ENCODE peak calls at places on chromosomes 3 and 15, in five cellular contexts. V is brain microvascular endothelial cell, F is uterus, Y is epithelial cell of esophagus, U is kidney glomerular epithelial cell. S is an unnamed sample.

GRCh38 chr15:68252925-68253534 is 23.5 kb upstream of the CLN6 start:
- DNase-seq in Y (peak; percentile 88), F (no peak), U (peak; percentile 77), V (peak; percentile 74), S (no peak)

GRCh38 chr15:67743558-67743957 is 81.8 kb upstream of the SKOR1 start:
- DNase-seq in U (no peak), V (no peak), Y (no peak), F (no peak), S (no peak)

GRCh38 chr3:60025071-60026055 is 975.5 kb upstream of the CFAP20DC start:
- DNase-seq in U (peak; percentile 30), V (peak; percentile 4), F (no peak), Y (no peak), S (no peak)

GRCh38 chr15:92531406-92531805 is 124.2 kb downstream of the FAM174B start:
- DNase-seq in Y (no peak), F (no peak), U (no peak), V (no peak), S (no peak)

GRCh38 chr3:184696643-184697042 is 15.2 kb downstream of the MAGEF1 start:
- DNase-seq in F (no peak), U (no peak), V (no peak), Y (peak; percentile 72), S (no peak)

GRCh38 chr15:48373855-48374421 is 42.7 kb downstream of the DUT start:
- DNase-seq in V (peak; percentile 89), F (peak; percentile 42), Y (peak; percentile 82), U (peak; percentile 59), S (peak; percentile 32)

GRCh38 chr15:85479071-85479647 is 98.8 kb downstream of the AKAP13 start:
- DNase-seq in V (peak; percentile 60), Y (no peak), U (peak; percentile 33), F (no peak), S (no peak)

GRCh38 chr3:114290911-114291901 is 2.6 kb upstream of the TIGIT start:
- DNase-seq in V (peak; percentile 31), Y (peak; percentile 39), U (peak; percentile 4), F (peak; percentile 41), S (peak; percentile 27)

GRCh38 chr15:76321602-76322001 is 10.3 kb upstream of the ETFA start:
- DNase-seq in U (no peak), Y (no peak), V (no peak), F (no peak), S (no peak)

GRCh38 chr3:124701687-124702086 is 28.6 kb upstream of the UMPS start:
- DNase-seq in Y (no peak), U (peak; percentile 88), F (no peak), V (peak; percentile 61), S (no peak)

GRCh38 chr15:36632196-36632595 is 52.8 kb downstream of the CDIN1 start:
- DNase-seq in V (peak; percentile 29), F (no peak), U (peak; percentile 75), Y (peak; percentile 84), S (no peak)

GRCh38 chr15:36108539-36108938 is 470.9 kb upstream of the CDIN1 start:
- DNase-seq in V (no peak), U (no peak), Y (no peak), F (no peak), S (no peak)

GRCh38 chr3:141367038-141367730 is 1.1 kb upstream of the ZBTB38 start:
- DNase-seq in F (peak; percentile 33), U (peak; percentile 68), Y (peak; percentile 99), V (peak; percentile 100), S (peak; percentile 85)

GRCh38 chr3:45319231-45320085 is 68.9 kb upstream of the LARS2 start:
- DNase-seq in U (no peak), Y (no peak), V (no peak), F (no peak), S (no peak)

GRCh38 chr15:66948294-66948693 is 117.1 kb upstream of the SMAD3 start:
- DNase-seq in U (no peak), F (no peak), Y (peak; percentile 41), V (peak; percentile 51), S (no peak)

GRCh38 chr3:26712211-26713026 is 89.8 kb downstream of the LRRC3B start:
- DNase-seq in V (peak; percentile 4), Y (peak; percentile 50), F (no peak), U (peak; percentile 42), S (no peak)

GRCh38 chr3:66693461-66693912 is 192.7 kb upstream of the LRIG1 start:
- DNase-seq in Y (peak; percentile 17), F (peak; percentile 31), U (no peak), V (peak; percentile 19), S (peak; percentile 58)

GRCh38 chr15:26287381-26287780 is 424.3 kb upstream of the ATP10A start:
- DNase-seq in Y (no peak), U (no peak), F (no peak), V (no peak), S (no peak)

GRCh38 chr15:71547066-71547465 is 263.3 kb upstream of the NR2E3 start:
- DNase-seq in F (peak; percentile 30), V (no peak), U (no peak), Y (no peak), S (no peak)

GRCh38 chr3:151443583-151443982 is 17.3 kb downstream of the IGSF10 start:
- DNase-seq in V (no peak), F (no peak), Y (peak; percentile 24), U (peak; percentile 20), S (no peak)

GRCh38 chr15:55110446-55110845 is 86.3 kb downstream of the RSL24D1 start:
- DNase-seq in U (no peak), F (no peak), V (no peak), Y (no peak), S (no peak)

GRCh38 chr15:60957111-60957510 is 272.0 kb downstream of the RORA start:
- DNase-seq in U (no peak), V (no peak), Y (no peak), F (no peak), S (no peak)

GRCh38 chr15:60442763-60443162 is 36.2 kb downstream of the ICE2 start:
- DNase-seq in U (no peak), Y (peak; percentile 2), F (no peak), V (no peak), S (no peak)

GRCh38 chr3:85567074-85567676 is 608.4 kb downstream of the CADM2 start:
- DNase-seq in U (peak; percentile 16), V (peak; percentile 53), F (no peak), Y (peak; percentile 77), S (peak; percentile 13)

GRCh38 chr3:50241163-50241562 is 5.2 kb downstream of the GNAI2 start:
- DNase-seq in Y (no peak), F (no peak), U (no peak), V (no peak), S (no peak)

GRCh38 chr15:79602731-79603130 is 170.6 kb downstream of the MINAR1 start:
- DNase-seq in Y (no peak), U (no peak), F (no peak), V (no peak), S (no peak)

S was measured in gastrocnemius medialis.